ENCODE peak calls at places on chromosomes 5 and 9, in four cellular contexts. F, E, C and A are unnamed samples.

GRCh38 chr5:135833961-135834638 is 363 bp upstream of the SLC25A48 start:
- DNase-seq in F (no peak), E (no peak), C (no peak), A (no peak)

GRCh38 chr5:91079037-91079436 is 304.1 kb downstream of the ARRDC3 start:
- DNase-seq in C (no peak), F (no peak), E (no peak), A (no peak)

GRCh38 chr9:69421908-69422801 is 97.1 kb downstream of the ENTREP1 start:
- DNase-seq in E (peak), C (peak), F (no peak), A (peak)

GRCh38 chr9:98874721-98875255 is 67.3 kb downstream of the GALNT12 start:
- DNase-seq in C (no peak), F (no peak), E (no peak), A (no peak)

GRCh38 chr5:55564716-55565115 is 30.0 kb upstream of the PLPP1 start:
- DNase-seq in E (no peak), C (no peak), F (no peak), A (no peak)

GRCh38 chr5:81842795-81843377 is 92.0 kb upstream of the SSBP2 start:
- DNase-seq in F (no peak), C (peak), E (no peak), A (no peak)

GRCh38 chr9:133604214-133604613 is 5.0 kb downstream of the FAM163B start:
- DNase-seq in C (no peak), E (peak), F (no peak), A (no peak)

GRCh38 chr9:16726718-16727451 is 143.6 kb downstream of the BNC2 start:
- DNase-seq in C (peak), F (peak), E (no peak), A (peak)

GRCh38 chr5:78830647-78831046 is 154.5 kb downstream of the ARSB start:
- DNase-seq in C (no peak), E (no peak), F (no peak), A (no peak)

GRCh38 chr9:136488247-136489214 is 5.7 kb upstream of the SEC16A start:
- DNase-seq in F (no peak), E (peak), C (peak), A (peak)

GRCh38 chr9:95822583-95823431 is 52.7 kb upstream of the ERCC6L2 start:
- DNase-seq in F (no peak), C (no peak), E (no peak), A (no peak)

GRCh38 chr5:140965905-140966292 is 377 bp upstream of the PCDHAC2 start:
- DNase-seq in C (no peak), F (no peak), E (no peak), A (peak)

GRCh38 chr5:144575736-144576135 is 405.1 kb downstream of the KCTD16 start:
- DNase-seq in C (no peak), E (no peak), F (no peak), A (no peak)

GRCh38 chr5:151550146-151550545 is 41.0 kb downstream of the FAT2 start:
- DNase-seq in E (no peak), C (no peak), F (no peak), A (no peak)

GRCh38 chr9:73683862-73684591 is 532.4 kb downstream of the ANXA1 start:
- DNase-seq in F (no peak), C (peak), E (no peak), A (no peak)

GRCh38 chr5:139443766-139444473 is 4.6 kb upstream of the DNAJC18 start:
- DNase-seq in E (no peak), C (no peak), F (no peak), A (no peak)

GRCh38 chr5:91224459-91224858 is 158.7 kb downstream of the ARRDC3 start:
- DNase-seq in C (no peak), E (no peak), F (no peak), A (no peak)

GRCh38 chr5:591746-592145 is 20.4 kb upstream of the CEP72 start:
- DNase-seq in F (no peak), E (no peak), C (no peak), A (no peak)

GRCh38 chr9:109060235-109060634 is 46.9 kb upstream of the CTNNAL1 start:
- DNase-seq in F (no peak), C (no peak), E (no peak), A (no peak)
- H3K4me3 ChIP-seq in F (no peak), C (no peak), E (no peak), A (no peak)

DNA sequence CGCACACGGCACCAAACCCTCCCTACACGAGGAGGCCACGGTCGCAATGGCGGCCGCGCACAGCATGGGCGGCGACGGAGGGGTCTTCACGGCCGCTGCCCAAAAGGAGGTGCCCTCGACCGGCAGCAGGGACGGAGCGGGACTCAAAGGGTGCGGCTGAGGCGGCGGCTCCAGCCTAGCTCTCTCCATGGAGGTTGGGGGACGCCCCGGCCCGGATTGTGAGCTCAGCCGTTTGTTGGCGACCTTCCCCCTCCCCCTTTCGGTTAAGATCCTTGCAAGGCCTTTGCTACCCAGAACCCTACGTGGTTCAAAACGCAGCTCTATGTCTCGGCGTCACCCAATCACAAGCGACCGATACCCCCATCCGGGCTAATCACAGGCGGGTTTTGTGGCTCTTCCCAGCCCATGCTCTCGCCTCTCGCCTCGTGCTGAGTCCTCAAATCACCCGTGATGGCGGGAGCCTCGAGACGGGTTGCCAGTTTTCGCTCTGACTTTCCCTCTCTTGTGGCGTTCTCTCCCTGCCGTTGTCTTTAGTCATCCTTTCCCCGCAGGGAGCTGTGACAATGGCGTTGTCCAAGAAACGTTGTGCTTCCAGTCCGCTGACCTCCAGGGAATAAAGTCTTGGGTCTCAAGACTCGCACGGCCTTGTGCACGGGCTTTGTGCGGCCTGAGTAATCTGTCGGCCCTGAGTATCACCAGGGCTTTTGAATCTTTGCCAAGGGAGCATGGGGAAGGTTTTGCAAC is 19.5 kb downstream of the C5orf52 start:
- DNase-seq in C (no peak), F (no peak), E (no peak), A (no peak)
- H3K4me3 ChIP-seq in C (no peak), F (peak), E (no peak), A (no peak)

GRCh38 chr9:129863059-129863690 is 27.9 kb downstream of the USP20 start:
- DNase-seq in F (no peak), C (no peak), E (peak), A (no peak)
- H3K4me3 ChIP-seq in F (no peak), C (no peak), E (no peak), A (no peak)

GRCh38 chr5:173885054-173885443 is 3.1 kb upstream of the CPEB4 start:
- DNase-seq in E (no peak), C (no peak), F (no peak), A (no peak)
- H3K4me3 ChIP-seq in E (no peak), C (no peak), F (no peak), A (no peak)

GRCh38 chr5:119335261-119335677 is 20.6 kb upstream of the TNFAIP8 start:
- DNase-seq in C (no peak), F (no peak), E (no peak), A (no peak)

GRCh38 chr5:119339344-119339743 is 16.5 kb upstream of the TNFAIP8 start:
- DNase-seq in E (no peak), C (no peak), F (no peak), A (no peak)

GRCh38 chr5:119338326-119338957 is 17.4 kb upstream of the TNFAIP8 start:
- DNase-seq in E (no peak), F (no peak), C (no peak), A (no peak)

GRCh38 chr5:119336262-119336661 is 19.6 kb upstream of the TNFAIP8 start:
- DNase-seq in C (no peak), E (no peak), F (no peak), A (no peak)

DNA sequence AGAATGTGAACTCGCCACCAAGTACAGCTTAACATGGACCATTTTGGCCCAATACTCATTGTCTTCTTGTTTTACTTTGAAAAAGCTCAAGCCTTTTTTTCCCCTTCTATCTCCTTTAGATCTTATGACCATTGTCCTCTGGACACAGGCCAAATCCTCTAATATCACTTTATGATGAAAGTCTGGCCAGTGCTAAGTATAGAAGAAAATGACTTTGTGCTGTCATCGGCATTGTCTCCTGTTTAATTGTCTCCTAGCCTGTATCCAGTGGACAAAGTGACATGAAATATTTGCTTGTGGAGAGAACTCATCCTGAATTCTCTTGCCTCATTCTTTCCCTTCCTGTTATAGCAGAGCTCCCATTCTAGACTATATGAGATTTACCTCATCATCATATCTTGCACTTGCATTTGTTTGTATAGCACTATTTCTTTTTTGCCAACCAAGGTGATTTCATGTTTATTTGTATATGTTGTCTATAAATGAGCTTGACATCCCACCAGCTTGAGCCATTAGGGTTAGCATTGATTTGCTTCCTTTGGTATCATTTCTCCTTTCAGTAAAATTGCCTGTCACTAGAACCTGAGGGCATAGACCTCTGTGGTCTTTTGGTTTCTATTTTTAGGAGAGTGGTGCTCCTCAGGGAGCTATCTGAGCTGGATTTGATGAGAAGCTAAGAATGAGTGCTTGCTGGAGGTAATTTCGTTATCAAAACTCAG is 18.8 kb upstream of the TNFAIP8 start:
- DNase-seq in E (no peak), C (no peak), F (no peak), A (no peak)
- H3K4me3 ChIP-seq in E (no peak), C (no peak), F (no peak), A (no peak)

GRCh38 chr9:121743441-121744001 is 92.1 kb downstream of the DAB2IP start:
- DNase-seq in E (no peak), F (peak), C (peak), A (peak)
- H3K4me3 ChIP-seq in E (no peak), F (peak), C (peak), A (peak)

DNA sequence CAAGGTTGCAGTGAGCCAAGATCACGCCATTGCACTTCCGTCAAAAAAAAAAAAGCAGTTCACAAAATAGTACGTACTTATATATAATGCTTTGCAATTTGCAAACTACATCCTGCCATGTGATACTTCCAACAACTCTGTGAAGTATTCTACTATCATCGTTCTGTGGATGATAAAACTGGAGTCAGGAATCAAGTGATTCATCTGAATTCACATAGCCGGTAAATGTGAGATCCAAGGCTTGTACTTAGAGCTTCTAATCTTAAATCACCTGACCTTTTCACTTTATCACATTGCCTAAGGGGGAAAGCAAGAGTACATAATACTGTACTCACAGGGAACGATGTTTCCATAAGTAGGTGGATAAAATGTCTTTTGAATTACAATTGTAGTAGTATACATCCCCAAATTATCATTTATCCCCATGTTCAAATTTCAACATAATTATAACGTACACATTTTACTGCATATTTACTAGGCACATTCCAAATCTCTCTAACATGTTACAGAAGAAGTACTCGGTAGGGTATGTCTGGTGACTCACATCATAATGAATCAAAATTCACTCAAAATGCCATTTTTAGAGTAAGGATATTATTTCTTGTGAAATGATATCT is 79.1 kb downstream of the OR2K2 start:
- DNase-seq in F (no peak), C (no peak), E (no peak), A (no peak)
- H3K4me3 ChIP-seq in F (no peak), C (no peak), E (no peak), A (no peak)

GRCh38 chr9:87498816-87499454 is 1.3 kb downstream of the DAPK1 start:
- DNase-seq in E (no peak), F (no peak), C (peak), A (peak)
- H3K4me3 ChIP-seq in E (no peak), F (peak), C (peak), A (peak)